ENCODE peak calls at places on chromosomes 13 and 19, in five cellular contexts. One of them, this sample, is unnamed.
A peak's percentile ranks its signal among the peaks of the same experiment; 100 is the strongest.

GRCh38 chr19:45451181-45451849 is 16.5 kb upstream of the FOSB start:
- DNase-seq in PC-9: peak; percentile 57
- DNase-seq in tibial nerve: no peak
- DNase-seq in foreskin fibroblast: peak; percentile 71
- DNase-seq in tibial artery: peak; percentile 76
- DNase-seq in this sample: no peak

GRCh38 chr13:101942535-101943157 is 459.2 kb downstream of the FGF14 start:
- DNase-seq in PC-9: peak; percentile 12
- DNase-seq in tibial nerve: no peak
- DNase-seq in foreskin fibroblast: no peak
- DNase-seq in tibial artery: no peak
- DNase-seq in this sample: no peak

GRCh38 chr13:22091222-22091970 is 420.5 kb downstream of the FGF9 start:
- DNase-seq in PC-9: no peak
- DNase-seq in tibial nerve: peak; percentile 18
- DNase-seq in foreskin fibroblast: no peak
- DNase-seq in tibial artery: no peak
- DNase-seq in this sample: no peak

GRCh38 chr13:113297370-113297871 is 382 bp downstream of the LAMP1 start:
- DNase-seq in PC-9: peak; percentile 45
- DNase-seq in tibial nerve: no peak
- DNase-seq in foreskin fibroblast: peak; percentile 28
- DNase-seq in tibial artery: peak; percentile 72
- DNase-seq in this sample: no peak

GRCh38 chr19:16627194-16627927 is 643 bp downstream of the MED26 start:
- DNase-seq in PC-9: no peak
- DNase-seq in tibial nerve: no peak
- DNase-seq in foreskin fibroblast: peak; percentile 25
- DNase-seq in tibial artery: peak; percentile 70
- DNase-seq in this sample: no peak

GRCh38 chr13:73465629-73465974 is 406.8 kb downstream of the KLF5 start:
- DNase-seq in PC-9: peak; percentile 75
- DNase-seq in tibial nerve: no peak
- DNase-seq in foreskin fibroblast: peak; percentile 8
- DNase-seq in tibial artery: no peak
- DNase-seq in this sample: no peak

GRCh38 chr13:32969516-32969941 is 46.7 kb upstream of the KL start:
- DNase-seq in PC-9: no peak
- DNase-seq in tibial nerve: peak; percentile 16
- DNase-seq in foreskin fibroblast: peak; percentile 70
- DNase-seq in tibial artery: no peak
- DNase-seq in this sample: no peak

GRCh38 chr19:35742121-35742724 is at the start of gene IGFLR1:
- DNase-seq in PC-9: no peak
- DNase-seq in tibial nerve: no peak
- DNase-seq in foreskin fibroblast: no peak
- DNase-seq in tibial artery: no peak
- DNase-seq in this sample: no peak

GRCh38 chr19:45958763-45959516 is 14.7 kb downstream of the NOVA2 start:
- DNase-seq in PC-9: no peak
- DNase-seq in tibial nerve: no peak
- DNase-seq in foreskin fibroblast: no peak
- DNase-seq in tibial artery: no peak
- DNase-seq in this sample: no peak

GRCh38 chr19:19531951-19532805 is 3.5 kb downstream of the YJEFN3 start:
- DNase-seq in PC-9: no peak
- DNase-seq in tibial nerve: peak; percentile 89
- DNase-seq in foreskin fibroblast: peak; percentile 88
- DNase-seq in tibial artery: peak; percentile 88
- DNase-seq in this sample: peak; percentile 86

GRCh38 chr13:69035771-69036170 is 1071.9 kb upstream of the ATXN8OS start:
- DNase-seq in PC-9: no peak
- DNase-seq in tibial nerve: no peak
- DNase-seq in foreskin fibroblast: no peak
- DNase-seq in tibial artery: no peak
- DNase-seq in this sample: no peak

GRCh38 chr13:92175330-92175729 is 776.9 kb downstream of the GPC5 start:
- DNase-seq in PC-9: no peak
- DNase-seq in tibial nerve: peak; percentile 15
- DNase-seq in foreskin fibroblast: peak; percentile 53
- DNase-seq in tibial artery: no peak
- DNase-seq in this sample: no peak

GRCh38 chr13:113559901-113560644 is 24.5 kb upstream of the TFDP1 start:
- DNase-seq in PC-9: no peak
- DNase-seq in tibial nerve: no peak
- DNase-seq in foreskin fibroblast: no peak
- DNase-seq in tibial artery: no peak
- DNase-seq in this sample: no peak

GRCh38 chr19:57434386-57435061 is 601 bp upstream of the ZNF749 start:
- DNase-seq in PC-9: no peak
- DNase-seq in tibial nerve: no peak
- DNase-seq in foreskin fibroblast: peak; percentile 64
- DNase-seq in tibial artery: no peak
- DNase-seq in this sample: no peak

DNA sequence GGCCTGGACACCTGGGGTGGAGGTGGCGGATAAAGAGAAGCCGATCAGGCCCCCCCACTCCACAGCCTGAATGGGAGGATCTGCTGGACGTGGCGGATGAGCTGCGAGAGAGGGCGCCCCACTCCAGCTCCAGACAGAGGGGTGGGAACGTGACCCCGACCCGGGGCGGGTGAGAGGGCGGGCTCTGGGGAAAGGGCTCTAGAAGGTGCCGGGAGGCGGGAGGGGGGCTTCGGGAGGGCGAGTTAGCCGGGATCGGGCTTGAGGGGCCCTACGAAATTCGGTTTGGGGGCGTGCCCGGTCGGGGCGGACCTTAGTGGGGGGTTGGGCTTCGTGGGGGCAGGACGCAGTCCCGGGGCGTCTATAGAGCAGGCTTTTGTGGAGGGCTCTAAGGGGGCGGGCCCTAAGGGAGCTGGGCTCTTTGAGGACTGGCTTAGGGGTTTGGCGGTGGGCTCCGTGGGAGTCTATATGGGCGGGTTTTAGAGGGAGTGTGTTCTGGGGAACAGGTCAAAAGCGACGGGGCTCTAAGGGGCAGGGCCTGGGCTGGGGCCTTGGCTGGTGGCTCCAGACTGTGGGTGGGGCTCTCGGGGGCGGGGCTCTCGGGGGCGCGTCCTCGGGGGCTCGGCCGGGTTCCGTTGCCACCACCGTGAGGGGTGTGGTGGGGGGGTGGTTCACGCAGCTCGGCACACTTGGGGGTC is 4.1 kb upstream of the NANOS3 start:
- DNase-seq in PC-9: peak; percentile 59
- DNase-seq in tibial nerve: no peak
- DNase-seq in foreskin fibroblast: peak; percentile 41
- DNase-seq in tibial artery: no peak
- DNase-seq in this sample: no peak
- H3K4me3 ChIP-seq in PC-9: peak overlapping the region; percentile 65
- H3K4me3 ChIP-seq in tibial nerve: peak overlapping the region; percentile 43
- H3K4me3 ChIP-seq in foreskin fibroblast: peak overlapping the region; percentile 46
- H3K4me3 ChIP-seq in tibial artery: no peak overlapping the region
- H3K4me3 ChIP-seq in this sample: peak overlapping the region; percentile 34

DNA sequence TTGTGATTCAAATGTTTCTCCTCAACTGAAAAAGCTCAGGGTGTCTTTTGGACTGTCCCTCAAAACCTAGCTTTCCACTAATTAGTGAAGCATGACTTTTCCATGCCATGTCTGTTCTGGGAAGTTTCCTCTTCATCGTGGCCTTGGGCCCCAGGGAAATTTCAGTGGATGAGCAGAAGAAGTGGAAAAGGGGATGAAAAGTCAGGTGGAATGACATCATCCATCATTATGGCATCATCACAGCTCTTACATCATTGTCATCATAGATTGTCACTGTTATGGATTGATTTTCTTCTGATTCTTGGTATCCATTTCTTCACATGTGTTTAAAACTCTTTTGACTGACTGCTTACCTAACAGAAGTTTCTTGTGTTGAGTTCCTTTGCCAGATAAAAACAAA is 26.2 kb upstream of the MRI1 start:
- DNase-seq in PC-9: no peak
- DNase-seq in tibial nerve: no peak
- DNase-seq in foreskin fibroblast: no peak
- DNase-seq in tibial artery: no peak
- DNase-seq in this sample: no peak
- H3K4me3 ChIP-seq in PC-9: no peak overlapping the region
- H3K4me3 ChIP-seq in tibial nerve: no peak overlapping the region
- H3K4me3 ChIP-seq in foreskin fibroblast: no peak overlapping the region
- H3K4me3 ChIP-seq in tibial artery: no peak overlapping the region
- H3K4me3 ChIP-seq in this sample: no peak overlapping the region

GRCh38 chr13:38519229-38519910 is 167.5 kb upstream of the FREM2 start:
- DNase-seq in PC-9: no peak
- DNase-seq in tibial nerve: no peak
- DNase-seq in foreskin fibroblast: no peak
- DNase-seq in tibial artery: no peak
- DNase-seq in this sample: no peak
- H3K4me3 ChIP-seq in PC-9: no peak overlapping the region
- H3K4me3 ChIP-seq in tibial nerve: no peak overlapping the region
- H3K4me3 ChIP-seq in foreskin fibroblast: no peak overlapping the region
- H3K4me3 ChIP-seq in tibial artery: no peak overlapping the region
- H3K4me3 ChIP-seq in this sample: no peak overlapping the region

GRCh38 chr13:99158846-99159245 is 41.8 kb upstream of the UBAC2 start:
- DNase-seq in PC-9: no peak
- DNase-seq in tibial nerve: no peak
- DNase-seq in foreskin fibroblast: no peak
- DNase-seq in tibial artery: no peak
- DNase-seq in this sample: no peak

GRCh38 chr13:99157046-99157445 is 43.6 kb upstream of the UBAC2 start:
- DNase-seq in PC-9: no peak
- DNase-seq in tibial nerve: no peak
- DNase-seq in foreskin fibroblast: no peak
- DNase-seq in tibial artery: no peak
- DNase-seq in this sample: no peak

GRCh38 chr13:99160415-99160814 is 40.2 kb upstream of the UBAC2 start:
- DNase-seq in PC-9: no peak
- DNase-seq in tibial nerve: no peak
- DNase-seq in foreskin fibroblast: no peak
- DNase-seq in tibial artery: no peak
- DNase-seq in this sample: no peak

GRCh38 chr13:99161512-99161911 is 39.1 kb upstream of the UBAC2 start:
- DNase-seq in PC-9: no peak
- DNase-seq in tibial nerve: no peak
- DNase-seq in foreskin fibroblast: no peak
- DNase-seq in tibial artery: no peak
- DNase-seq in this sample: no peak

DNA sequence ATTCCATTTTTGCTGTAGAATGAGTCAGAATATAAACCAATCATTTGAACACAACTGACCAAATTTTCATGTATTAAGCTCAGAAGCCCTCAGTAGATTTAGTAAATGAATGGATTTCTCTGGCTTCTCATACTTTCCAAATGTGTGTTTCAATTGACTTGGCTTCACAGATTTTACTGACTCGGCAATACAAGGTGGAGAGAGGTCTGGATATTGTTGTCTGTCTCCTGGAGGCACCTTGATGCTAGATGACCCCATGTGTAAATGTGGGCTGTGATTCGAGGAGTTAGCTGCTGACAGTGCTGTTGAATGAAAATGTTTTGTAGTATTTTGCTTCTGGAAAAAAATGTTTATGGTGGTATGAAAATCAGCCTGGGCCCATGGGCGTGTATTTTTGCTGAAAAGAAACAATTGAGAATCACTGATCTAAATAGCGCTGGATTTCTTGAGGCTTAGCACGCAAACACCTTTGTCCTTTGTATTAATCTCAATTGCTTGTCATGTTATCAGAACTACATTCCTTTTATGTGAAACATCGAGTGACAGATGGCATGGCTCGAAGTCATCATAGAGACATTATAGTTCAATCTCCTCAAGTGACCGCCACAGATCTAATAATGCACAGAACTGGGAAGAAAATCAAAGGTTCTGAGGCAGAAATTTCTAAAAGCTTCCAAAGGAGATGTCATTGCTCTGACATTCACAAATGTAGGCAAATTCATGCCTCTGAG is 41.2 kb upstream of the UBAC2 start:
- DNase-seq in PC-9: peak; percentile 63
- DNase-seq in tibial nerve: no peak
- DNase-seq in foreskin fibroblast: no peak
- DNase-seq in tibial artery: no peak
- DNase-seq in this sample: no peak
- H3K4me3 ChIP-seq in PC-9: no peak overlapping the region
- H3K4me3 ChIP-seq in tibial nerve: no peak overlapping the region
- H3K4me3 ChIP-seq in foreskin fibroblast: no peak overlapping the region
- H3K4me3 ChIP-seq in tibial artery: no peak overlapping the region
- H3K4me3 ChIP-seq in this sample: no peak overlapping the region

GRCh38 chr19:1087813-1088418 is 7.3 kb downstream of the POLR2E start:
- DNase-seq in PC-9: no peak
- DNase-seq in tibial nerve: peak; percentile 72
- DNase-seq in foreskin fibroblast: no peak
- DNase-seq in tibial artery: no peak
- DNase-seq in this sample: peak; percentile 55

GRCh38 chr19:1086618-1087017 is 8.6 kb downstream of the POLR2E start:
- DNase-seq in PC-9: no peak
- DNase-seq in tibial nerve: no peak
- DNase-seq in foreskin fibroblast: no peak
- DNase-seq in tibial artery: no peak
- DNase-seq in this sample: no peak

GRCh38 chr19:1085053-1085658 is 10.0 kb downstream of the POLR2E start:
- DNase-seq in PC-9: no peak
- DNase-seq in tibial nerve: no peak
- DNase-seq in foreskin fibroblast: no peak
- DNase-seq in tibial artery: no peak
- DNase-seq in this sample: no peak

GRCh38 chr19:1084024-1084868 is 10.9 kb downstream of the POLR2E start:
- DNase-seq in PC-9: no peak
- DNase-seq in tibial nerve: no peak
- DNase-seq in foreskin fibroblast: no peak
- DNase-seq in tibial artery: no peak
- DNase-seq in this sample: no peak

GRCh38 chr19:1085676-1086442 is 9.3 kb downstream of the POLR2E start:
- DNase-seq in PC-9: no peak
- DNase-seq in tibial nerve: no peak
- DNase-seq in foreskin fibroblast: no peak
- DNase-seq in tibial artery: no peak
- DNase-seq in this sample: no peak
- H3K4me3 ChIP-seq in PC-9: no peak overlapping the region
- H3K4me3 ChIP-seq in tibial nerve: no peak overlapping the region
- H3K4me3 ChIP-seq in foreskin fibroblast: no peak overlapping the region
- H3K4me3 ChIP-seq in tibial artery: no peak overlapping the region
- H3K4me3 ChIP-seq in this sample: no peak overlapping the region

DNA sequence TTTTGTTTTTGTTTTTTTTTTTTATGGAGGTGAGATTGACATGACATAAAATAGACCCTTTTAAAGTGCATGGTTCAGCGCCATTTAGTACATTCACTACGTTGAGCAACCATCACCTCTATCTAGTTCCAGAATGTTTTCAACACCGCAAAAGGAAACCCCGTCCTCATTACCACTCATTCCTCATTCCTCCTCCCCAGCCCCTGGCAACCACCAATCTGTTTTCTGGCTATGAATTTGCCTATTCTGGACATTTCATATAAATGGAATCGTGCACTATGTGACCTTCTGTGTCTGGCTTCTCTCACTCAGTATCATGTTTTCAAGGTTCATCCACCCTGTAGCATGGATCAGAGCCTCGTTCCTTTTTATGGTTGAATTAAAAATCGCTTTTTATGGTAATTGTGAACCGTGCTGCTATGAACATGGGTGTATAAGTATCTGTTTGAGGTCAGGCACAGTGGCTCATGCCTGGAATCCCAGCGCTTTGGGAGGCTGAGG is 9.9 kb upstream of the ADGRE5 start:
- DNase-seq in PC-9: no peak
- DNase-seq in tibial nerve: no peak
- DNase-seq in foreskin fibroblast: no peak
- DNase-seq in tibial artery: no peak
- DNase-seq in this sample: no peak
- H3K4me3 ChIP-seq in PC-9: no peak overlapping the region
- H3K4me3 ChIP-seq in tibial nerve: no peak overlapping the region
- H3K4me3 ChIP-seq in foreskin fibroblast: no peak overlapping the region
- H3K4me3 ChIP-seq in tibial artery: no peak overlapping the region
- H3K4me3 ChIP-seq in this sample: no peak overlapping the region